ENCODE peak calls at places on chromosomes 13 and 19, in six cellular contexts. E is tibial artery; U is H9; V is breast epithelium; R is esophagus muscularis mucosa; N is CD4-positive, alpha-beta T cell. B is an unnamed sample.

GRCh38 chr13:43374621-43375020 is 351.2 kb downstream of the DNAJC15 start:
- DNase-seq in E (no peak), U (no peak), V (no peak), R (no peak), N (no peak), B (no peak)

GRCh38 chr13:101150998-101151397 is 265.3 kb downstream of the NALCN start:
- DNase-seq in E (no peak), U (no peak), V (no peak), R (no peak), N (no peak), B (no peak)

GRCh38 chr13:111005808-111006494 is 91.1 kb upstream of the ANKRD10 start:
- DNase-seq in E (peak), U (no peak), V (no peak), R (no peak), N (no peak), B (no peak)

GRCh38 chr19:3304871-3305423 is 61.4 kb upstream of the NFIC start:
- DNase-seq in E (peak), U (peak), V (peak), R (peak), N (peak), B (peak)

GRCh38 chr19:719636-720377 is 11.1 kb downstream of the PALM start:
- DNase-seq in E (no peak), U (no peak), V (no peak), R (no peak), N (no peak), B (no peak)

GRCh38 chr13:91719033-91719432 is 320.6 kb downstream of the GPC5 start:
- DNase-seq in E (no peak), U (no peak), V (no peak), R (no peak), N (no peak), B (no peak)

GRCh38 chr13:35848316-35848715 is 282.9 kb downstream of the DCLK1 start:
- DNase-seq in E (no peak), U (no peak), V (no peak), R (no peak), N (no peak), B (no peak)

GRCh38 chr19:56312337-56312736 is 2.3 kb downstream of the ZSCAN5A start:
- DNase-seq in E (no peak), U (no peak), V (no peak), R (no peak), N (no peak), B (no peak)

GRCh38 chr19:28494466-28494865 is 718.5 kb downstream of the UQCRFS1 start:
- DNase-seq in E (no peak), U (no peak), V (no peak), R (no peak), N (no peak), B (peak)

GRCh38 chr13:50131998-50132936 is 117.0 kb downstream of the KCNRG start:
- DNase-seq in E (no peak), U (peak), V (no peak), R (peak), N (no peak), B (no peak)

GRCh38 chr13:113023217-113023597 is 54.2 kb downstream of the MCF2L start:
- DNase-seq in E (no peak), U (no peak), V (no peak), R (no peak), N (no peak), B (peak)

GRCh38 chr13:113022391-113023216 is 53.6 kb downstream of the MCF2L start:
- DNase-seq in E (no peak), U (peak), V (no peak), R (no peak), N (no peak), B (peak)

GRCh38 chr13:113020323-113021080 is 51.5 kb downstream of the MCF2L start:
- DNase-seq in E (no peak), U (no peak), V (no peak), R (no peak), N (no peak), B (no peak)

GRCh38 chr13:113021811-113022210 is 52.8 kb downstream of the MCF2L start:
- DNase-seq in E (no peak), U (no peak), V (no peak), R (no peak), N (no peak), B (no peak)

GRCh38 chr13:113021391-113021790 is 52.4 kb downstream of the MCF2L start:
- DNase-seq in E (no peak), U (no peak), V (no peak), R (no peak), N (no peak), B (no peak)
- TF ChIP-seq CTCF in E (no peak), U (no peak), V (no peak), R (no peak), N (no peak), B (no peak)

GRCh38 chr19:16185123-16185924 is at the start of gene FAM32A:
- DNase-seq in E (peak), U (peak), V (peak), R (peak), N (peak), B (peak)
- TF ChIP-seq CTCF in E (peak), U (peak), V (peak), R (peak), N (no peak), B (peak)

GRCh38 chr13:61463027-61463426 is 47.4 kb upstream of the PCDH20 start:
- DNase-seq in E (no peak), U (no peak), V (no peak), R (no peak), N (no peak), B (no peak)

GRCh38 chr13:61470801-61471200 is 55.2 kb upstream of the PCDH20 start:
- DNase-seq in E (no peak), U (no peak), V (no peak), R (no peak), N (no peak), B (no peak)

DNA sequence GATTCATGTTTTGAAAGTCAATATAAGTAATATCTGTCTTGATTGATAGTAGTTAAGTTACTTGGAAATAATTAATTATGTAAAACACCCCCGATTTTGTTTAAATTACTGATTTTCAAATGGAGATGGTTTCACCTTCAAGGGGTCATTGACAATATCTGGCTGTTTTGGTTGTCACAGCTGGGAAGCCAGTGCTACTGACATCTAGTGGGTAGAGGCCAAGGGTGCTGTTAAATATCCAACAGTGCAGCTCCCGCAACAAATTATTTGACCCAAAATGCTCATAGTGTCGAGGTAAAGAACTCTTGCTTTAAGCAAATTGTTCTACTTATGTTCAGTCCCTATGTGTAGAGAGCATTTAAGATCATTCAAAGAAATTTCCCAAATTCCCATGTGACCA is 50.6 kb upstream of the PCDH20 start:
- DNase-seq in E (no peak), U (peak), V (no peak), R (no peak), N (no peak), B (no peak)
- TF ChIP-seq CTCF in E (no peak), U (peak), V (no peak), R (no peak), N (no peak), B (peak)

DNA sequence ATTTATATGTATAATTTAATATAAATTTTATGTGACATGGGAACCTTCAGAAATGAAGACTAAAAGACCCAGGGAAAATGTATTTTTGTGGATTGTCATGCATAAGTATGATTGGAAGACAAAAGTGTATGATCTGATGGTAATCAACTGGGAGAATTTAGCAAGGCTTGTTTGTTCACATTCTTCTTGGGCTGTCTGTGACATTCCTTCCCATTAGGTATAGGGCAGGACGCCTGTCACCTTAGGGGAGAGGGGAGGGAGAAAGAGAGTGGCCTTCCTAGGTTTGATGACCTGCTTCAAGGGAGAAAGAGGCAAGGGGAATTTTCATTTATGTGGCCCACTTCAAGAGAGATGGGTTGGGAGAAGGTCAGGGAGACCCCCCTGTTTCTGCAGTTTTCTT is 22.4 kb downstream of the PIBF1 start:
- DNase-seq in E (no peak), U (no peak), V (no peak), R (no peak), N (no peak), B (no peak)
- TF ChIP-seq CTCF in E (no peak), U (no peak), V (no peak), R (no peak), N (no peak), B (no peak)

GRCh38 chr13:63408227-63409202 is 1992.9 kb upstream of the PCDH20 start:
- DNase-seq in E (no peak), U (no peak), V (no peak), R (no peak), N (no peak), B (no peak)

DNA sequence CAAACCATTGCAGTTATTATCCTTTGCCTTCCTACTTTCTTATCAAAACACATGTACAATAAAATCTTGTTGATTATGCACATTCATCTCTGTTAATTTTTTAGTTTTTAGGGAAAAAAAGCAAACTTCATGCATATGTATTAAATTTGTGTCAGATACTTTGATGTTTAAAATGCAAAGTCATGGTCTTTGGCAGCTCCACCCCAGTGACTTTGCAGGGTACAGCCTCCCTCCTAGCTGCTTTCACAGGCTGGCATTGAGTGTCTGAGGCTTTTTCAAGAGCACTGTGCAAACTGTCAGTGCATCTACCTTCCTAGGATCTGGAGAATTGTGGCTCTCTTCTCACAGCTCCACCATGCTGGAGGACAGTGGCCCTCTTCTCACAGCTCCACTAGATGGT is 1988.1 kb upstream of the PCDH20 start:
- DNase-seq in E (no peak), U (no peak), V (no peak), R (no peak), N (no peak), B (no peak)
- TF ChIP-seq CTCF in E (no peak), U (no peak), V (no peak), R (no peak), N (no peak), B (no peak)

GRCh38 chr13:32454886-32455593 is 27.1 kb upstream of the N4BP2L1 start:
- DNase-seq in E (no peak), U (no peak), V (no peak), R (no peak), N (no peak), B (no peak)
- TF ChIP-seq CTCF in E (no peak), U (no peak), V (no peak), R (no peak), N (no peak), B (no peak)

GRCh38 chr13:74696148-74696922 is 562.1 kb upstream of the KLF12 start:
- DNase-seq in E (no peak), U (no peak), V (no peak), R (no peak), N (no peak), B (no peak)

GRCh38 chr13:74695021-74695800 is 561.0 kb upstream of the KLF12 start:
- DNase-seq in E (no peak), U (no peak), V (no peak), R (no peak), N (no peak), B (no peak)
- TF ChIP-seq CTCF in E (no peak), U (no peak), V (no peak), R (no peak), N (no peak), B (no peak)

GRCh38 chr19:39514840-39515550 is at the start of gene SELENOV:
- DNase-seq in E (no peak), U (peak), V (no peak), R (no peak), N (no peak), B (peak)
- TF ChIP-seq CTCF in E (no peak), U (peak), V (no peak), R (no peak), N (peak), B (no peak)

GRCh38 chr13:41648314-41648935 is 191.1 kb downstream of the RGCC start:
- DNase-seq in E (no peak), U (no peak), V (no peak), R (no peak), N (no peak), B (no peak)

GRCh38 chr13:41652735-41653361 is 195.5 kb downstream of the RGCC start:
- DNase-seq in E (no peak), U (no peak), V (no peak), R (no peak), N (peak), B (peak)

GRCh38 chr13:41651413-41652068 is 194.2 kb downstream of the RGCC start:
- DNase-seq in E (no peak), U (no peak), V (no peak), R (no peak), N (no peak), B (no peak)

GRCh38 chr13:41650706-41651105 is 193.4 kb downstream of the RGCC start:
- DNase-seq in E (no peak), U (no peak), V (no peak), R (no peak), N (no peak), B (no peak)

GRCh38 chr13:41649659-41650058 is 192.3 kb downstream of the RGCC start:
- DNase-seq in E (no peak), U (no peak), V (no peak), R (no peak), N (no peak), B (no peak)
- TF ChIP-seq CTCF in E (no peak), U (peak), V (no peak), R (peak), N (no peak), B (peak)

GRCh38 chr19:12983091-12983490 is 12.2 kb upstream of the NFIX start:
- DNase-seq in E (no peak), U (no peak), V (no peak), R (no peak), N (no peak), B (no peak)

GRCh38 chr19:12982648-12983047 is 12.6 kb upstream of the NFIX start:
- DNase-seq in E (no peak), U (no peak), V (no peak), R (no peak), N (no peak), B (no peak)

GRCh38 chr19:12984143-12984627 is 11.1 kb upstream of the NFIX start:
- DNase-seq in E (no peak), U (peak), V (no peak), R (no peak), N (no peak), B (no peak)

GRCh38 chr19:12984683-12985048 is 10.6 kb upstream of the NFIX start:
- DNase-seq in E (no peak), U (peak), V (no peak), R (no peak), N (no peak), B (no peak)

DNA sequence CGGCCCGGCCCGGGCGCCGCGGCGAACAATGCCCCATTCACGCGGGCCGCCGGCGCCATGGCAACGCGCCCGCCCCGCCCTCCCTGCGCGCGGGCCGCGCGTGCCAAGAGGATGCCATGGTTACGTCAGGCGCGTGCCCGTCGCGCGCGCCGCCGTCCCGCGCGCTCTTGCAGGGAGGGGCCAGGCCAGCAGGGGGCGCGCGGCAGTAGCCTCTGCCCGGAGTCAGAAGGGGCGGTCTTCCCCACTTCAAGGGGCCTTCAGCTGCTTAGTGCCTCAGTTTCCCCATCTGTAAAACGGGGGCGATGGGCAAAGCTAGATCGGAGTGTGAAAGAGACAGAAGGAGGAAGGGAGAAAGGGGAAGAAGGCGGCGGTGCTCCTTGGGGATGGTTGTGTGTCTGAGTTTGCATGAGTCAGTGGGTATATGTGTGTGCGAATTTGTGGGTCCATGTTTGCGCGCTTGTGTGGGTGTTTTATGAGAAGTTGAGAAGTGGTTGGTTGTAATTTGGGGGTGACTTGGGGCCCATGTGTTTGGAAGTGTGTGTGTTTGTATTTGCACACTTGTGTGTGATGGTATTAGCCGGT is 11.6 kb upstream of the NFIX start:
- DNase-seq in E (peak), U (peak), V (peak), R (no peak), N (peak), B (peak)
- TF ChIP-seq CTCF in E (peak), U (peak), V (peak), R (peak), N (peak), B (peak)

B was measured in neural crest cell.